ENCODE peak calls at places on chromosomes 4 and X, in eight cellular contexts. E is adrenal gland; O is Peyer's patch; N is suprapubic skin; K is GM23248; H is neural progenitor cell; A is CD8-positive, alpha-beta memory T cell; Q is effector memory CD4-positive, alpha-beta T cell. T is an unnamed sample. For H3K27me3, the result is how much of the 10 kb centered on the place peaks cover.

GRCh38 chr4:84852081-84852480 is 114.4 kb downstream of the WDFY3 start:
- DNase-seq in E (no peak), O (no peak), N (no peak), K (no peak), H (no peak), A (no peak), Q (no peak), T (no peak)

GRCh38 chr4:3293410-3294391 is 880 bp downstream of the RGS12 start:
- DNase-seq in E (peak), O (peak), N (no peak), K (peak), H (no peak), A (peak), Q (no peak), T (peak)

GRCh38 chr4:34323549-34324325 is 1920.6 kb downstream of the ARAP2 start:
- DNase-seq in E (no peak), O (no peak), N (no peak), K (peak), H (peak), A (no peak), Q (no peak), T (no peak)

GRCh38 chr4:19636451-19636850 is 615.3 kb upstream of the SLIT2 start:
- DNase-seq in E (no peak), O (no peak), N (no peak), K (peak), H (no peak), A (no peak), Q (no peak), T (no peak)

GRCh38 chrX:8048466-8048865 is 121.3 kb upstream of the PNPLA4 start:
- DNase-seq in E (no peak), O (no peak), N (no peak), K (no peak), H (no peak), A (no peak), Q (no peak), T (no peak)

GRCh38 chr4:148831945-148832344 is 389.7 kb upstream of the NR3C2 start:
- DNase-seq in E (no peak), O (no peak), N (no peak), K (peak), H (no peak), A (no peak), Q (no peak), T (no peak)

GRCh38 chr4:107034091-107034698 is 1.9 kb downstream of the DKK2 start:
- DNase-seq in E (no peak), O (no peak), N (peak), K (peak), H (peak), A (no peak), Q (no peak), T (no peak)

GRCh38 chrX:127570276-127570675 is 481.9 kb downstream of the ACTRT1 start:
- DNase-seq in E (no peak), O (no peak), N (no peak), K (no peak), H (no peak), A (no peak), Q (no peak), T (no peak)

GRCh38 chr4:13920901-13921300 is 293.4 kb upstream of the BOD1L1 start:
- DNase-seq in E (peak), O (peak), N (peak), K (peak), H (no peak), A (no peak), Q (no peak), T (no peak)

GRCh38 chr4:55588160-55588559 is 3.9 kb downstream of the PDCL2 start:
- DNase-seq in E (no peak), O (no peak), N (no peak), K (no peak), H (no peak), A (no peak), Q (no peak), T (no peak)

GRCh38 chr4:99572527-99573240 is 1.9 kb upstream of the MTTP start:
- DNase-seq in E (no peak), O (no peak), N (no peak), K (peak), H (no peak), A (no peak), Q (no peak), T (no peak)

GRCh38 chrX:56813318-56813837 is 84.3 kb downstream of the NBDY start:
- DNase-seq in E (peak), O (no peak), N (peak), K (peak), H (no peak), A (peak), Q (peak), T (no peak)

GRCh38 chrX:118182050-118182449 is 65.4 kb upstream of the KLHL13 start:
- DNase-seq in E (no peak), O (no peak), N (no peak), K (peak), H (no peak), A (no peak), Q (no peak), T (no peak)

GRCh38 chr4:1492636-1493539 is 86.6 kb upstream of the NKX1-1 start:
- DNase-seq in E (peak), O (no peak), N (no peak), K (no peak), H (no peak), A (no peak), Q (no peak), T (no peak)

GRCh38 chr4:69896530-69897116 is 34.2 kb upstream of the CSN1S1 start:
- DNase-seq in E (no peak), O (no peak), N (no peak), K (peak), H (peak), A (no peak), Q (no peak), T (no peak)

GRCh38 chr4:173666-174314 is 49.5 kb downstream of the ZNF718 start:
- DNase-seq in E (no peak), O (no peak), N (no peak), K (no peak), H (no peak), A (no peak), Q (no peak), T (no peak)

GRCh38 chrX:15911729-15912550 is 57.3 kb upstream of the AP1S2 start:
- DNase-seq in E (peak), O (no peak), N (no peak), K (peak), H (no peak), A (no peak), Q (no peak), T (no peak)

GRCh38 chr4:4269326-4269725 is 20.6 kb downstream of the LYAR start:
- DNase-seq in E (no peak), O (peak), N (no peak), K (no peak), H (no peak), A (peak), Q (peak), T (no peak)

GRCh38 chr4:23981328-23981727 is 91.5 kb upstream of the PPARGC1A start:
- DNase-seq in E (no peak), O (no peak), N (no peak), K (peak), H (no peak), A (no peak), Q (no peak), T (no peak)

GRCh38 chrX:130771648-130772312 is 131.2 kb downstream of the ENOX2 start:
- DNase-seq in E (no peak), O (no peak), N (no peak), K (no peak), H (no peak), A (no peak), Q (no peak), T (no peak)

GRCh38 chr4:84632092-84632491 is 49.2 kb downstream of the CDS1 start:
- DNase-seq in E (no peak), O (no peak), N (no peak), K (peak), H (no peak), A (no peak), Q (no peak), T (no peak)

GRCh38 chr4:113645771-113646455 is 115.6 kb downstream of the CAMK2D start:
- DNase-seq in E (peak), O (peak), N (no peak), K (peak), H (peak), A (no peak), Q (no peak), T (no peak)

GRCh38 chrX:119655125-119655524 is 37.8 kb downstream of the SEPTIN6 start:
- DNase-seq in E (peak), O (no peak), N (no peak), K (peak), H (no peak), A (no peak), Q (peak), T (no peak)

GRCh38 chr4:57342406-57342805 is 232.2 kb upstream of the IGFBP7 start:
- DNase-seq in E (no peak), O (no peak), N (no peak), K (peak), H (no peak), A (no peak), Q (no peak), T (no peak)

GRCh38 chr4:161647757-161648156 is 516.0 kb downstream of the FSTL5 start:
- DNase-seq in E (no peak), O (no peak), N (no peak), K (no peak), H (no peak), A (no peak), Q (no peak), T (no peak)

DNA sequence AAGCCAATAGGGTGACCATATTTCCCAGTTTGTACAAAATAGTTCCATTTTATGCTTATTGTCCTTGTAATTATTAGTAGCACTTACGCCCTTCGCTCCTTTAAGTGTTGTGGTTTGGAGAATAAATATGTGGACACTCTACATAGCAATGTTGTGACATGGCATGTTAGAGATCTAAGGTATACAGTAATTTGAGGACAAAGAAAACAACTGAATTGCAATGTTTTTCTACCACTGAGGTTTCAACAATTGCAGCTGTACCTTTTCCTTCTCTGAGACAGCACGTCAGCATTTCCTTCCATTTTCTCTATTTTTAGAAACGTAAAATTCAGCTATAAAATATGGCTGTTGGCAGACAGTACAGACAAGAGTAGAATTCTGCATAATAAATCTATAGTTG is 323.1 kb downstream of the MAPK10 start:
- DNase-seq in E (no peak), O (no peak), N (no peak), K (no peak), H (no peak), A (no peak), Q (no peak), T (no peak)
- H3K27ac ChIP-seq in E (no peak), O (no peak), N (no peak), K (no peak), H (no peak), A (no peak), Q (no peak), T (no peak)

GRCh38 chrX:636971-637659 is 6.5 kb downstream of the SHOX start:
- DNase-seq in E (no peak), O (no peak), N (no peak), K (no peak), H (peak), A (no peak), Q (no peak), T (peak)

GRCh38 chrX:637660-638481 is 7.3 kb downstream of the SHOX start:
- DNase-seq in E (no peak), O (no peak), N (no peak), K (no peak), H (peak), A (no peak), Q (no peak), T (no peak)

GRCh38 chrX:634306-634958 is 3.8 kb downstream of the SHOX start:
- DNase-seq in E (no peak), O (no peak), N (no peak), K (no peak), H (peak), A (no peak), Q (no peak), T (no peak)

GRCh38 chrX:633655-634305 is 3.2 kb downstream of the SHOX start:
- DNase-seq in E (no peak), O (no peak), N (no peak), K (no peak), H (peak), A (no peak), Q (no peak), T (no peak)

DNA sequence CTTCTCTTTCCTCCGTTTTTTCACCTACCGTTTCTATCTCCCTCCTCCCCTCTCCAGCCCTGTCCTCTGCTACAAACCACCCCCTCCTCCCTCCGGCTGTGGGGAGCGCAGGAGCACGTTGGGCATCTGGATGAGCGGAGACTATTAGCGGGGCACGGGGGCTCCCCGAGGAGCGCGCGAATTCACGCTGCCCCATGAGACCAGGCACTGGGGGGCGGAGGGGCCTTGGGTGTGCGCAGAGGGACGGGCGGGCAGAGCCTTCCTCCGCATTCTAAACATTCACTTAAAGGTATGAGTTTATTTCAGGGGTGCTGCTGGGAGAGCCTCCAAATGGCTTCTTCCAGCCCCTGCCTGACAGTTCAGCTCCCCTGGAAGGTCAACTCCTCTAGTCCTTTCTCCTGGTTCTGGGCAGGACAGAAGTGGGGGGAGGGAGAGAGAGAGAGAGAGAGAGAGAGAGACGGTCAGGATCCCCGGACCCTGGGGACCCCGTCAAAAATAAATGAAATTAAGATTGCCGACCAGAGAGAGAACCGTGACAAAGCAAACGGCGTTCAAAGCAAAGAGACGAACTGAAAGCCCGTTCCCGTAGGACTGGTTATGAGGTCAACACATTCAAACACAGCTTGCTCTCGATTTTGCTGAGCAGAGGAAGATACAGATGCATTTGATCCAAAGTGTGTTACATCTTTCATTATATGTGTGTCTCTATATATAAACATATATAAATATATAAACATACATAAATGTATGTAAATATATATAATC is 5.0 kb downstream of the SHOX start:
- DNase-seq in E (no peak), O (no peak), N (no peak), K (no peak), H (peak), A (no peak), Q (no peak), T (no peak)
- H3K27me3 ChIP-seq in E (half or more), O (under half), N (half or more), K (under half), H (half or more), A (under half), Q (under half), T (under half)

DNA sequence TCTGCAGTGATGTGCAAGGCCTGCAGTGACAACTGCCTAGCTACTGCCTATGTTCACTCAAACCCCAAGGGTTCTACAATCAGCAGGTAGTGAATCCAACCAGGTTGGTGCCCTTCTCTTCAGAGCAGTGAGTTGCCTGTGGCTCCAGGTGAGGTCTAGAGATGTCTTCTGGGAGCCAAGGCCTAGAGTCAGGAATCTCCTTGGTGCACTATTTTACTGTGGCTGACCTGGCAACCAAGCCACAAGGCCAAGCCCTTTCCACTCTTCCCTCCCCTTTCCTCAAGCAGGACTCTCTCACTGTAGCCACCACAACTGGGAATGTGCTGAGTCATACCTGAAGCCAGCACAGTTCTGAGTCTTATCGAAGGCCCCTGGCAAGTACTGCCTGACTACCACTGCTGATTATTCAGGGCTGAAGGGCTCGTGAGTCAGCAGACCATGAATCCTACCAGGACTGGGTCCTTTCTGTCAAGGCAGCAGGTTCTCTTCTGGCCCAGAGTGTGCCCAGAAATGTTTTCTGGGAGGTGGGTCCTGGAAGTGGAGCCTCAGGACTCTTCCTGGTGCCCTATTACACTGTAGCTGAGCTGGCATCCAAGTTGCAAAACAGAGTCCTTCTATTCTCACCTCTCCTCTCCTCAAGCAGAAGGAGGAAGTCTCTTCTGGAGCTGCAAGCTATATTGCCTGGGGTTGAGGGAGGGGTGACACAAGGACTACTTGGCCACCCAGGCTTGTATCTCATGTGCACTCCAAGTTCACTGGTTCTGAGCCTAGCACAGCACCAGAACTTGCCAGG is 111.6 kb downstream of the BTC start:
- DNase-seq in E (peak), O (no peak), N (no peak), K (peak), H (no peak), A (no peak), Q (no peak), T (no peak)
- H3K27ac ChIP-seq in E (no peak), O (no peak), N (no peak), K (peak), H (no peak), A (peak), Q (no peak), T (no peak)

GRCh38 chrX:66166671-66167070 is 2.6 kb downstream of the HEPH start:
- DNase-seq in E (no peak), O (no peak), N (no peak), K (no peak), H (no peak), A (no peak), Q (no peak), T (no peak)

GRCh38 chrX:66163447-66163846 is 600 bp upstream of the HEPH start:
- DNase-seq in E (no peak), O (no peak), N (no peak), K (no peak), H (no peak), A (no peak), Q (no peak), T (no peak)

GRCh38 chrX:66163849-66164401 is at the start of gene HEPH:
- DNase-seq in E (peak), O (no peak), N (no peak), K (peak), H (peak), A (no peak), Q (no peak), T (no peak)

GRCh38 chrX:66164470-66164869 is 423 bp downstream of the HEPH start:
- DNase-seq in E (no peak), O (no peak), N (no peak), K (peak), H (peak), A (no peak), Q (no peak), T (no peak)

DNA sequence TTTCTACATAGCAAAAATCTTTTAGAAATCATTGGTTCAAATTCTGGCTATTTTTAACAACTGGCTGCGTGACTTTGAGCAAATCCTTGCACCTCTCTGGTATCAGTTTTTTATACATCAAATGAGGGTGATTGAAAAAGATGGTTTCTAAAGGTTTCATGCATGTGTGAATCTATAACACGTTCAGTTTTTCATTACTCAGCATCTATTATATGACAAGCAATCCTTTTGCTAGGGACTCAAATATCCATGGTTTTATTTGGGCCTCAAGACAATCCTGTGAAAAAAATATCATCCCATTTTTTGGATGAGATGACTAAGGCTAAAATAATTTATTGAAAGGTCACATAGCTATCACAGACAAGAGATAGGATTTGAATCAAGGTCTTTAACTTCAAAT is 884 bp downstream of the HEPH start:
- DNase-seq in E (no peak), O (no peak), N (no peak), K (no peak), H (no peak), A (no peak), Q (no peak), T (no peak)
- H3K27me3 ChIP-seq in E (under half), O (under half), N (under half), K (under half), H (under half), A (under half), Q (under half), T (under half)

DNA sequence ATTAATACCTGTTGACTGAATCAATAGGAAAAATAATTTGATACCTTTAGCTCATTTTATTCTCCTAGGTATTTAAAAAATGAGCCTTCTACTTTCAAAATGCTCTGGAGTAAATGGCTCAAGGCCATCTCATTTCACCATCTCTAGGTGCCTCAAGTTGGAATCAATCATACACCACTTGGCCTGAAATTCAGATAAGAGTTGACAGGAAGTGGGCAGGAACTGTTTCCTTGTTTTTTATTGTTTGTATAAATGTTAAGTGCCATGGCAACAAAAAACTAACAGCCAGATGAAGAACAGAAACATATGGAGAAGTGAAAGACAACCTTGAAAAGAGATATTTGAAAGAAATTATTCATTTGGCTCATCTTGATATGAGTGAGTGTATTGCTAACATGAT is 12.4 kb downstream of the LIMCH1 start:
- DNase-seq in E (peak), O (no peak), N (no peak), K (no peak), H (no peak), A (no peak), Q (no peak), T (no peak)
- H3K27ac ChIP-seq in E (no peak), O (no peak), N (no peak), K (no peak), H (no peak), A (no peak), Q (no peak), T (no peak)

GRCh38 chr4:86704601-86705000 is 110.5 kb downstream of the PTPN13 start:
- DNase-seq in E (no peak), O (no peak), N (no peak), K (no peak), H (no peak), A (no peak), Q (no peak), T (no peak)

DNA sequence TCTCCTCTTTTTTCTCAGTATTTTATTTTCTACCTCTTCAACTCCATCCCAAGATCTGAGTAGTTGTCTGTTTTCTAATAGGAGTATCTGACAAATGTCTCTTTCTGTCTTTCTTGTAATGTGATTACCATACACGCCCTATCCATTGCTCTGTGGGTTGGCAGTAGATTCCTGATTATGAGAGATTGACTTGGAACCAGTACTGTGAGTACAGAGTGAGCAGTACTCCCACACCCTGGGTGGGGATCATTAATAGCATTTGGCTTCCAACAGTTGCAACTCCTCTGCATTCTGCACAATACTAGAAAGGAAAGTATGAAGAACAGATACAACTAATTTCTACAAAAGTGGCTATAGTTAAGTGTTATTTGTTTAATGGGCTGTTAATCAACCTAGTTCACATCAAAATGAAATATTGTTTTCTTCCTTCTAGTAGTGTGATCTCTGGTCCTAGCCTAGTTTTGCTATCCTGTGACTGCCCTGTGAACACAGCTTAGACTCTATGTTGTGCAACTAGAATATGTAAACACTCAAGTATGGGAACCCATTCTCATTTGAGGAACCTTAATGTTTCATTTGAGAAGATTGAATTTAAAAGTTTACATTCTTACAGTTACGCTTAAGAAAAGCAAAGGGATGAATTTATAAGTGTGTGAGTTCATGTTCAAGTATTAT is 112.9 kb downstream of the PTPN13 start:
- DNase-seq in E (no peak), O (no peak), N (no peak), K (peak), H (no peak), A (no peak), Q (no peak), T (no peak)
- H3K27me3 ChIP-seq in E (under half), O (under half), N (under half), K (under half), H (under half), A (under half), Q (under half), T (under half)